ENCODE peak calls at places on chromosomes 2 and 18, in ten cellular contexts. T is retina; P is skeletal muscle cell; K is CD8-positive, alpha-beta memory T cell; Z is GM19239; N is NCI-H1092; W is right cardiac atrium; S is iPS-NIHi11; Q is HCT116; O is LHCN-M2. A is an unnamed sample.

GRCh38 chr18:13032173-13032572 is 41.0 kb downstream of the CEP192 start:
- DNase-seq in T (no peak), P (no peak), K (no peak), Z (no peak), N (no peak), W (no peak), S (no peak), Q (no peak), O (no peak), A (no peak)

GRCh38 chr2:25618676-25619075 is 54.7 kb downstream of the DTNB start:
- DNase-seq in T (no peak), P (peak), K (no peak), Z (no peak), N (no peak), W (no peak), S (no peak), Q (peak), O (peak), A (peak)

GRCh38 chr2:72676341-72677025 is 149.3 kb downstream of the EXOC6B start:
- DNase-seq in T (peak), P (no peak), K (no peak), Z (no peak), N (no peak), W (no peak), S (no peak), Q (no peak), O (no peak), A (peak)

GRCh38 chr2:233803994-233804393 is 25.9 kb downstream of the MROH2A start:
- DNase-seq in T (no peak), P (no peak), K (no peak), Z (no peak), N (no peak), W (no peak), S (no peak), Q (no peak), O (no peak), A (no peak)

GRCh38 chr2:226031078-226031937 is 631.8 kb downstream of the NYAP2 start:
- DNase-seq in T (peak), P (peak), K (no peak), Z (no peak), N (peak), W (peak), S (peak), Q (peak), O (peak), A (no peak)

GRCh38 chr2:214410918-214411554 is at the start of gene VWC2L:
- DNase-seq in T (peak), P (peak), K (no peak), Z (no peak), N (no peak), W (peak), S (peak), Q (peak), O (peak), A (peak)

GRCh38 chr2:197304556-197305011 is 6.0 kb downstream of the ANKRD44 start:
- DNase-seq in T (no peak), P (no peak), K (no peak), Z (no peak), N (no peak), W (no peak), S (no peak), Q (no peak), O (no peak), A (no peak)

GRCh38 chr2:176129013-176129796 is at the start of gene HOXD8:
- DNase-seq in T (peak), P (peak), K (no peak), Z (no peak), N (peak), W (peak), S (peak), Q (peak), O (peak), A (peak)

GRCh38 chr2:133296396-133296795 is 271.9 kb downstream of the NCKAP5 start:
- DNase-seq in T (no peak), P (no peak), K (no peak), Z (no peak), N (no peak), W (no peak), S (no peak), Q (no peak), O (peak), A (no peak)

GRCh38 chr2:26730950-26731349 is 33.1 kb upstream of the SLC35F6 start:
- DNase-seq in T (no peak), P (no peak), K (no peak), Z (no peak), N (no peak), W (no peak), S (no peak), Q (no peak), O (no peak), A (no peak)

GRCh38 chr18:59155140-59155539 is 15.5 kb downstream of the SEC11C start:
- DNase-seq in T (no peak), P (no peak), K (no peak), Z (no peak), N (no peak), W (no peak), S (no peak), Q (no peak), O (peak), A (no peak)